ENCODE peak calls at places on chromosomes 7 and 10, in seven cellular contexts. M is hypothalamus; K is DND-41; H is GM20000; P is H54; W is DMS53; G is activated CD4-positive, alpha-beta T cell treated with anti-CD3 and anti-CD28 coated beads, Interleukin-2, amount 10 ng/mL, durations not matched to agents 7 days and 5 days. D is an unnamed sample.

GRCh38 chr7:1595027-1595426 is 25.2 kb upstream of the PSMG3 start:
- DNase-seq in M (no peak), K (no peak), H (no peak), P (no peak), W (no peak), G (no peak), D (no peak)

GRCh38 chr7:42494722-42495121 is 257.7 kb upstream of the GLI3 start:
- DNase-seq in M (no peak), K (no peak), H (no peak), P (no peak), W (no peak), G (no peak), D (no peak)

GRCh38 chr10:129335942-129336341 is 131.1 kb upstream of the MGMT start:
- DNase-seq in M (no peak), K (no peak), H (no peak), P (no peak), W (no peak), G (no peak), D (no peak)

GRCh38 chr7:25735674-25736242 is 416.2 kb upstream of the NFE2L3 start:
- DNase-seq in M (no peak), K (no peak), H (no peak), P (no peak), W (no peak), G (no peak), D (no peak)

GRCh38 chr10:115355162-115355760 is 262.1 kb downstream of the ATRNL1 start:
- DNase-seq in M (no peak), K (peak), H (peak), P (peak), W (peak), G (peak), D (no peak)

GRCh38 chr10:70672165-70672992 is at the start of gene ADAMTS14:
- DNase-seq in M (no peak), K (peak), H (peak), P (peak), W (peak), G (no peak), D (no peak)

GRCh38 chr7:24882989-24883631 is 96.9 kb downstream of the OSBPL3 start:
- DNase-seq in M (no peak), K (no peak), H (no peak), P (peak), W (peak), G (no peak), D (no peak)

GRCh38 chr10:78502208-78502943 is 468.7 kb downstream of the RPS24 start:
- DNase-seq in M (no peak), K (no peak), H (no peak), P (peak), W (peak), G (no peak), D (no peak)

GRCh38 chr10:3976718-3977117 is 191.7 kb upstream of the KLF6 start:
- DNase-seq in M (no peak), K (no peak), H (no peak), P (no peak), W (peak), G (no peak), D (no peak)

GRCh38 chr10:580796-581195 is 108.7 kb downstream of the DIP2C start:
- DNase-seq in M (no peak), K (no peak), H (no peak), P (peak), W (no peak), G (no peak), D (no peak)

GRCh38 chr10:120077707-120078492 is 185.4 kb downstream of the SEC23IP start:
- DNase-seq in M (no peak), K (no peak), H (no peak), P (no peak), W (no peak), G (no peak), D (no peak)

GRCh38 chr7:155803418-155804376 is 8.6 kb downstream of the SHH start:
- DNase-seq in M (no peak), K (no peak), H (no peak), P (no peak), W (peak), G (no peak), D (no peak)

GRCh38 chr7:39951156-39951942 is 1.3 kb downstream of the CDK13 start:
- DNase-seq in M (peak), K (peak), H (peak), P (peak), W (peak), G (peak), D (peak)

GRCh38 chr7:101557421-101557820 is 71.7 kb downstream of the MYL10 start:
- DNase-seq in M (no peak), K (no peak), H (peak), P (no peak), W (no peak), G (no peak), D (no peak)

GRCh38 chr7:117220836-117221235 is 102.0 kb downstream of the WNT2 start:
- DNase-seq in M (no peak), K (no peak), H (no peak), P (no peak), W (no peak), G (no peak), D (no peak)

GRCh38 chr10:114306116-114306973 is 67.3 kb downstream of the VWA2 start:
- DNase-seq in M (no peak), K (no peak), H (no peak), P (peak), W (peak), G (no peak), D (no peak)

GRCh38 chr10:12201543-12201942 is 5.6 kb downstream of the CDC123 start:
- DNase-seq in M (no peak), K (peak), H (no peak), P (no peak), W (no peak), G (no peak), D (no peak)

GRCh38 chr7:31882187-31882586 is 188.0 kb downstream of the PDE1C start:
- DNase-seq in M (no peak), K (no peak), H (no peak), P (peak), W (peak), G (no peak), D (no peak)